ENCODE peak calls at places on chromosome 12, in five cellular contexts. M, W, X, Y and H are unnamed samples.

GRCh38 chr12:77019920-77020319 is 45.4 kb downstream of the E2F7 start:
- DNase-seq in M (no peak), W (no peak), X (no peak), Y (no peak), H (no peak)

GRCh38 chr12:131253376-131254026 is 299.8 kb downstream of the ADGRD1 start:
- DNase-seq in M (no peak), W (no peak), X (no peak), Y (no peak), H (no peak)

GRCh38 chr12:80936353-80936641 is 1.4 kb downstream of the LIN7A start:
- DNase-seq in M (no peak), W (no peak), X (no peak), Y (no peak), H (no peak)

GRCh38 chr12:54033980-54034783 is 1.3 kb downstream of the HOXC5 start:
- DNase-seq in M (no peak), W (no peak), X (no peak), Y (no peak), H (no peak)

GRCh38 chr12:108234155-108234554 is 105.0 kb downstream of the CMKLR1 start:
- DNase-seq in M (no peak), W (no peak), X (no peak), Y (no peak), H (no peak)

GRCh38 chr12:66964629-66965028 is 285.8 kb upstream of the GRIP1 start:
- DNase-seq in M (no peak), W (peak), X (no peak), Y (no peak), H (no peak)

GRCh38 chr12:33012226-33012625 is 115.6 kb upstream of the PKP2 start:
- DNase-seq in M (no peak), W (peak), X (no peak), Y (no peak), H (no peak)

GRCh38 chr12:50732591-50732990 is 31.3 kb upstream of the ATF1 start:
- DNase-seq in M (no peak), W (peak), X (no peak), Y (no peak), H (peak)

GRCh38 chr12:14948672-14949071 is 10.3 kb upstream of the ERP27 start:
- DNase-seq in M (peak), W (peak), X (no peak), Y (no peak), H (no peak)

GRCh38 chr12:112762753-112763152 is 28.8 kb upstream of the RPH3A start:
- DNase-seq in M (no peak), W (no peak), X (no peak), Y (no peak), H (no peak)

GRCh38 chr12:129772463-129773169 is 131.2 kb downstream of the TMEM132D start:
- DNase-seq in M (no peak), W (no peak), X (no peak), Y (no peak), H (no peak)

GRCh38 chr12:95848575-95849388 is 10.0 kb upstream of the SNRPF start:
- DNase-seq in M (no peak), W (peak), X (no peak), Y (peak), H (no peak)

GRCh38 chr12:72540811-72541210 is 268.6 kb downstream of the TRHDE start:
- DNase-seq in M (no peak), W (peak), X (no peak), Y (no peak), H (no peak)

GRCh38 chr12:59007620-59008019 is 87.3 kb upstream of the LRIG3 start:
- DNase-seq in M (no peak), W (no peak), X (no peak), Y (no peak), H (no peak)

GRCh38 chr12:51209259-51209658 is 8.6 kb downstream of the POU6F1 start:
- DNase-seq in M (no peak), W (no peak), X (no peak), Y (no peak), H (no peak)

GRCh38 chr12:80121661-80122060 is 22.3 kb downstream of the OTOGL start:
- DNase-seq in M (no peak), W (no peak), X (no peak), Y (no peak), H (no peak)

GRCh38 chr12:43882578-43883178 is 46.8 kb downstream of the TMEM117 start:
- DNase-seq in M (peak), W (peak), X (no peak), Y (peak), H (no peak)

GRCh38 chr12:89706551-89707348 is 1.9 kb downstream of the ATP2B1 start:
- DNase-seq in M (no peak), W (peak), X (no peak), Y (no peak), H (peak)

GRCh38 chr12:47022296-47022695 is 57.1 kb upstream of the PCED1B start:
- DNase-seq in M (no peak), W (peak), X (no peak), Y (no peak), H (no peak)

GRCh38 chr12:27644446-27644845 is 51.8 kb upstream of the REP15 start:
- DNase-seq in M (no peak), W (no peak), X (no peak), Y (no peak), H (no peak)

GRCh38 chr12:13472690-13473089 is 276.2 kb downstream of the EMP1 start:
- DNase-seq in M (no peak), W (peak), X (no peak), Y (no peak), H (no peak)

GRCh38 chr12:24057920-24058476 is 108.5 kb upstream of the SOX5 start:
- DNase-seq in M (no peak), W (no peak), X (no peak), Y (no peak), H (no peak)

GRCh38 chr12:109433618-109434017 is 43.5 kb downstream of the KCTD10 start:
- DNase-seq in M (no peak), W (no peak), X (peak), Y (no peak), H (no peak)

GRCh38 chr12:46801293-46801692 is 24.5 kb downstream of the SLC38A4 start:
- DNase-seq in M (no peak), W (no peak), X (no peak), Y (peak), H (no peak)

GRCh38 chr12:116053479-116054195 is 223.9 kb downstream of the MED13L start:
- DNase-seq in M (no peak), W (peak), X (peak), Y (peak), H (no peak)

GRCh38 chr12:96170328-96170727 is 23.8 kb upstream of the ELK3 start:
- DNase-seq in M (no peak), W (no peak), X (no peak), Y (no peak), H (no peak)

GRCh38 chr12:57031789-57032188 is 15.5 kb upstream of the TAC3 start:
- DNase-seq in M (no peak), W (no peak), X (no peak), Y (no peak), H (no peak)

GRCh38 chr12:92560713-92561542 is 141.9 kb upstream of the PLEKHG7 start:
- DNase-seq in M (no peak), W (no peak), X (no peak), Y (no peak), H (no peak)

GRCh38 chr12:80648866-80649265 is 58.6 kb upstream of the MYF6 start:
- DNase-seq in M (no peak), W (peak), X (no peak), Y (no peak), H (no peak)

GRCh38 chr12:118611295-118611694 is 234.9 kb downstream of the SUDS3 start:
- DNase-seq in M (peak), W (no peak), X (no peak), Y (no peak), H (peak)

DNA sequence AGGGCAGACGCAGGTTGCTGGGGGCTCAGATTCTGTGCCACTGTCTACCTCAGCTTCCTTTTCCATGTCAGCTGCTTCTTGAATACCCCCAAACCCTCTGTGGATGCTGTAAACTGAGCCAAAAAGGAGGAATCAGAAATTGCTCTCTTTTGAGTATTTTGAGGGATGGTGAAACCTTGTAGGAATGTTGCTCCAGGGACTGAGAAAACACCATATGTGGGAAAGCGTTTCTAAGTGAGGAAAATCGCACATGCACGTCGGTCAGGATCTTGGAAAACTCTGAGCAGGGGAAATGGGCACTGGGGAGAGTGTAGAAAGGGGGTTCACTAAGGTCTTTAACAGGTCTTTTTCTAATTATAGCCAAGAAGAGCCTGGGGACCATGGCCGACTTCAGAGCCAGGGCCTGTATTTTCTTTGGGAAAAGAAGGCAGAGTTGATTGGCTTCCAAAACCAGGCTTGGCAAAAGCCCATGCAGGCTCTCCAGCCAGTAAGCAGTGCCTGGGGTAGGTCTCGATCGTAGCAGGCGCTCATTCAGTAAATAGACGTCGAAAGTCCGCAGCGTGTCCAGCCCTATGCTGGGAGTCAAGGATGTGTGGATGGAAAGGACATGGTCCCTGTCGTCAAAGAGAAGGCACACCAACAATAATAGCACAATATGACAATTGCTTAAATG is 58.0 kb downstream of the NTF3 start:
- DNase-seq in M (no peak), W (no peak), X (no peak), Y (no peak), H (no peak)
- H3K4me3 ChIP-seq in M (no peak), W (no peak), X (no peak), Y (no peak), H (no peak)

GRCh38 chr12:102300824-102301461 is 103.3 kb upstream of the PMCH start:
- DNase-seq in M (peak), W (peak), X (no peak), Y (peak), H (no peak)
- TF ChIP-seq CTCF in M (peak), W (peak), X (peak), Y (peak), H (no peak)

GRCh38 chr12:40314927-40315326 is 90.1 kb downstream of the LRRK2 start:
- DNase-seq in M (no peak), W (no peak), X (no peak), Y (no peak), H (no peak)

GRCh38 chr12:40313928-40314327 is 89.1 kb downstream of the LRRK2 start:
- DNase-seq in M (no peak), W (no peak), X (no peak), Y (no peak), H (no peak)

GRCh38 chr12:40312982-40313576 is 88.3 kb downstream of the LRRK2 start:
- DNase-seq in M (no peak), W (no peak), X (no peak), Y (peak), H (no peak)

GRCh38 chr12:40312196-40312595 is 87.4 kb downstream of the LRRK2 start:
- DNase-seq in M (no peak), W (peak), X (no peak), Y (no peak), H (no peak)

GRCh38 chr12:40315375-40315774 is 90.6 kb downstream of the LRRK2 start:
- DNase-seq in M (no peak), W (no peak), X (no peak), Y (no peak), H (no peak)
- H3K4me3 ChIP-seq in M (no peak), W (no peak), X (no peak), Y (no peak), H (no peak)

GRCh38 chr12:74408601-74409166 is 129.0 kb upstream of the ATXN7L3B start:
- DNase-seq in M (no peak), W (no peak), X (no peak), Y (no peak), H (no peak)

GRCh38 chr12:74418573-74418972 is 119.1 kb upstream of the ATXN7L3B start:
- DNase-seq in M (no peak), W (no peak), X (no peak), Y (no peak), H (no peak)

GRCh38 chr12:74415633-74416032 is 122.0 kb upstream of the ATXN7L3B start:
- DNase-seq in M (no peak), W (peak), X (no peak), Y (peak), H (no peak)

DNA sequence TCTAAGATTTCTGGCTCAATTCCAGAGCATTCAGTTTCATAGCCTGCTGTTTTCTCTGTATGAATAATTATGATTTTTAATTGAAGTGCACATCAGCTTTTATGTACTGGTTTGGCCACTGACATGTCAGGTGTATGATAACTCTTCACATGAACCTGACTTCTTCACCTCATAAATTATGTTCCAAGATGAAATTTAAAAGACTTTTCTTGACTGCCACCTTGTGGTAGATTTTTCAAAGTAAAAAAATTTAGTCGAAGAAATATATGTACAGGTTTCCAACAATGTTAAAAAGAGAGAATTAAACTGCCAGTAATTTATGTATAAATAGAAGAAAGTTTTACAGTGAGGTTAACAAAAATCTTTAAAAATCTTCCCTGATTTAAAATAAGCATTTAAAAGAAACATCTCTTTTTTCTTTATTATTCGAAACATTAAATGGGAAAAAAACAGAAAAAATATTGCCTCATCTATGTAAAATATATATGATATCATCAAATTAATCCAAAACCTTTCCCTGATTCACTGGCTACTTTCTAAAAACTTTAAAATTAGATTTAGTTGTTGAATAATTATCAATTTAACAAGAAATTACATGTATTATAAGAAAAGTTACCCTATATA is 124.9 kb upstream of the ATXN7L3B start:
- DNase-seq in M (no peak), W (no peak), X (no peak), Y (peak), H (no peak)
- TF ChIP-seq CTCF in M (no peak), W (peak), X (peak), Y (no peak), H (peak)